ENCODE peak calls at places on chromosomes 7 and 10, in five cellular contexts. One of them, this sample, is unnamed.

GRCh38 chr10:13348216-13349017 is at the start of gene SEPHS1:
- DNase-seq in PC-3: peak; percentile 66
- DNase-seq in GM23248: peak; percentile 79
- DNase-seq in IMR-90: peak; percentile 53
- DNase-seq in K562: peak; percentile 89
- DNase-seq in this sample: peak; percentile 96

GRCh38 chr10:110812583-110812982 is 59.1 kb upstream of the PDCD4 start:
- DNase-seq in PC-3: no peak
- DNase-seq in GM23248: no peak
- DNase-seq in IMR-90: no peak
- DNase-seq in K562: no peak
- DNase-seq in this sample: no peak

GRCh38 chr7:107528461-107528860 is 35.3 kb downstream of the COG5 start:
- DNase-seq in PC-3: peak; percentile 57
- DNase-seq in GM23248: peak; percentile 64
- DNase-seq in IMR-90: peak; percentile 82
- DNase-seq in K562: no peak
- DNase-seq in this sample: peak; percentile 30

GRCh38 chr7:45972629-45973312 is 51.7 kb upstream of the IGFBP3 start:
- DNase-seq in PC-3: no peak
- DNase-seq in GM23248: no peak
- DNase-seq in IMR-90: no peak
- DNase-seq in K562: no peak
- DNase-seq in this sample: peak; percentile 44

GRCh38 chr7:5472432-5473315 is 49.0 kb upstream of the TNRC18 start:
- DNase-seq in PC-3: no peak
- DNase-seq in GM23248: no peak
- DNase-seq in IMR-90: no peak
- DNase-seq in K562: peak; percentile 80
- DNase-seq in this sample: peak; percentile 85

GRCh38 chr7:128027485-128027980 is 3.7 kb downstream of the LRRC4 start:
- DNase-seq in PC-3: peak; percentile 55
- DNase-seq in GM23248: peak; percentile 20
- DNase-seq in IMR-90: peak; percentile 25
- DNase-seq in K562: no peak
- DNase-seq in this sample: no peak

GRCh38 chr10:19250542-19250941 is 201.9 kb downstream of the MALRD1 start:
- DNase-seq in PC-3: peak; percentile 20
- DNase-seq in GM23248: no peak
- DNase-seq in IMR-90: peak; percentile 93
- DNase-seq in K562: no peak
- DNase-seq in this sample: peak; percentile 1

GRCh38 chr10:95784279-95784913 is 28.4 kb downstream of the ENTPD1 start:
- DNase-seq in PC-3: no peak
- DNase-seq in GM23248: no peak
- DNase-seq in IMR-90: no peak
- DNase-seq in K562: no peak
- DNase-seq in this sample: no peak

GRCh38 chr7:121419201-121420148 is 23.4 kb upstream of the FAM3C start:
- DNase-seq in PC-3: no peak
- DNase-seq in GM23248: no peak
- DNase-seq in IMR-90: no peak
- DNase-seq in K562: peak; percentile 2
- DNase-seq in this sample: no peak

DNA sequence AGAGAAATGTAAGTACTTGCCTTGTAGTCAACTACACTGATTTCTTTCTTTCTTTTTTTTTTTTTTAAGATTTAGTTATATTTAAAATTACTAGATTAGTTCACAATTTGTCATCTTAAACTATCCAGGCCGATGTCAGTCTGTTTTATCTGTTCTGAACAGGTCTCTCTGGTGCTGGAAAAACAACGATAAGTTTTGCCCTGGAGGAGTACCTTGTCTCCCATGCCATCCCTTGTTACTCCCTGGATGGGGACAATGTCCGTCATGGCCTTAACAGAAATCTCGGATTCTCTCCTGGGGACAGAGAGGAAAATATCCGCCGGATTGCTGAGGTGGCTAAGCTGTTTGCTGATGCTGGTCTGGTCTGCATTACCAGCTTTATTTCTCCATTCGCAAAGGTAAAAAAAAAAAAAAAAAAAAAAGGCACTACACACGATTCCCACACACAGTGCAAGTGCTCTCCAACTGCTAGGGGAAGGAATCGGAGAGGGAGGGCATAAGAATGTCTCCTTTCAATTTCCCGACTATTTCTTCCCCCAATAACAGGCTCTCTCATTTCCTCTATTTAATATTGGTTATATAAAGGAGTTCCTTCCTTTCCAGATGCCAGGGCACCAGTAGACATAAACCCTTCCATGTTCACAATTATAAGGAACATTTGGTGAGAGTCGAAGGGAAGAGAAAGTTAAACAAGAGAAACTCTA is 53.4 kb downstream of the PAPSS2 start:
- DNase-seq in PC-3: no peak
- DNase-seq in GM23248: no peak
- DNase-seq in IMR-90: no peak
- DNase-seq in K562: no peak
- DNase-seq in this sample: no peak
- H3K4me2 ChIP-seq in PC-3: no peak overlapping the region
- H3K4me2 ChIP-seq in GM23248: no peak overlapping the region
- H3K4me2 ChIP-seq in IMR-90: no peak overlapping the region
- H3K4me2 ChIP-seq in K562: no peak overlapping the region
- H3K4me2 ChIP-seq in this sample: no peak overlapping the region

GRCh38 chr10:9682812-9683211 is 1334.9 kb upstream of the CELF2 start:
- DNase-seq in PC-3: no peak
- DNase-seq in GM23248: no peak
- DNase-seq in IMR-90: no peak
- DNase-seq in K562: no peak
- DNase-seq in this sample: no peak
- H3K4me2 ChIP-seq in PC-3: no peak overlapping the region
- H3K4me2 ChIP-seq in GM23248: no peak overlapping the region
- H3K4me2 ChIP-seq in IMR-90: no peak overlapping the region
- H3K4me2 ChIP-seq in K562: no peak overlapping the region
- H3K4me2 ChIP-seq in this sample: no peak overlapping the region

GRCh38 chr10:131311661-131312260 is at the start of gene TCERG1L:
- DNase-seq in PC-3: no peak
- DNase-seq in GM23248: no peak
- DNase-seq in IMR-90: no peak
- DNase-seq in K562: no peak
- DNase-seq in this sample: peak; percentile 66
- H3K4me2 ChIP-seq in PC-3: no peak within 1 kb of the TSS
- H3K4me2 ChIP-seq in GM23248: no peak within 1 kb of the TSS
- H3K4me2 ChIP-seq in IMR-90: no peak within 1 kb of the TSS
- H3K4me2 ChIP-seq in K562: no peak within 1 kb of the TSS
- H3K4me2 ChIP-seq in this sample: no peak within 1 kb of the TSS

DNA sequence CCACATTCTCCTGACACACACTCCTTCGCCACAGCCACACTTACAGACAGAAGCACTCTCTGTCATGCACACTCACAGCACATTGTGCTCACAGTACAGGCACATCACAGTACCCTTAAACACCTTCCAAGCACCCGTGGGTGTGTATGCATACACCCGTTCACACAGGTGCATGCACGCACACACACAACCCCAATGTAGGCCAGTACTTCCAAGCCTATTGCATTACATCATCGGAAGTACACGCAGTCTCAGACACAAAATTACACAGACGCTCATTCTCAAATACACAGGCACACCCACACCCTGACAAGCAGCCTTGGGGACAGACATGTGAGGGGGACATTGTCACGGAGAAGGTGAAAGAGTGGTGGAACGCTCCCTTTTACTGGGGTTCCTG is 11.1 kb downstream of the KAZALD1 start:
- DNase-seq in PC-3: no peak
- DNase-seq in GM23248: no peak
- DNase-seq in IMR-90: no peak
- DNase-seq in K562: no peak
- DNase-seq in this sample: peak; percentile 41
- H3K4me2 ChIP-seq in PC-3: no peak overlapping the region
- H3K4me2 ChIP-seq in GM23248: no peak overlapping the region
- H3K4me2 ChIP-seq in IMR-90: no peak overlapping the region
- H3K4me2 ChIP-seq in K562: no peak overlapping the region
- H3K4me2 ChIP-seq in this sample: no peak overlapping the region

GRCh38 chr7:29565982-29566746 is 2.5 kb downstream of the PRR15 start:
- DNase-seq in PC-3: no peak
- DNase-seq in GM23248: peak; percentile 55
- DNase-seq in IMR-90: no peak
- DNase-seq in K562: no peak
- DNase-seq in this sample: peak; percentile 80

GRCh38 chr7:29567174-29567573 is 3.5 kb downstream of the PRR15 start:
- DNase-seq in PC-3: no peak
- DNase-seq in GM23248: no peak
- DNase-seq in IMR-90: no peak
- DNase-seq in K562: no peak
- DNase-seq in this sample: no peak

GRCh38 chr7:29564455-29565185 is 985 bp downstream of the PRR15 start:
- DNase-seq in PC-3: peak; percentile 92
- DNase-seq in GM23248: peak; percentile 92
- DNase-seq in IMR-90: peak; percentile 2
- DNase-seq in K562: no peak
- DNase-seq in this sample: peak; percentile 95

GRCh38 chr7:29565186-29565540 is 1.5 kb downstream of the PRR15 start:
- DNase-seq in PC-3: no peak
- DNase-seq in GM23248: peak; percentile 60
- DNase-seq in IMR-90: peak; percentile 1
- DNase-seq in K562: no peak
- DNase-seq in this sample: no peak

GRCh38 chr7:29565634-29565981 is 2.0 kb downstream of the PRR15 start:
- DNase-seq in PC-3: no peak
- DNase-seq in GM23248: no peak
- DNase-seq in IMR-90: no peak
- DNase-seq in K562: no peak
- DNase-seq in this sample: no peak
- H3K4me2 ChIP-seq in PC-3: peak overlapping the region; percentile 99
- H3K4me2 ChIP-seq in GM23248: peak overlapping the region; percentile 93
- H3K4me2 ChIP-seq in IMR-90: no peak overlapping the region
- H3K4me2 ChIP-seq in K562: no peak overlapping the region
- H3K4me2 ChIP-seq in this sample: peak overlapping the region; percentile 99

GRCh38 chr7:75639071-75639892 is 99.5 kb downstream of the HIP1 start:
- DNase-seq in PC-3: peak; percentile 21
- DNase-seq in GM23248: peak; percentile 57
- DNase-seq in IMR-90: peak; percentile 22
- DNase-seq in K562: peak; percentile 73
- DNase-seq in this sample: peak; percentile 94

GRCh38 chr7:75639893-75640600 is 98.7 kb downstream of the HIP1 start:
- DNase-seq in PC-3: peak; percentile 1
- DNase-seq in GM23248: peak; percentile 35
- DNase-seq in IMR-90: no peak
- DNase-seq in K562: peak; percentile 8
- DNase-seq in this sample: peak; percentile 80

GRCh38 chr7:75637854-75638606 is 100.7 kb downstream of the HIP1 start:
- DNase-seq in PC-3: no peak
- DNase-seq in GM23248: no peak
- DNase-seq in IMR-90: no peak
- DNase-seq in K562: peak; percentile 18
- DNase-seq in this sample: no peak

GRCh38 chr7:75642810-75643486 is 95.8 kb downstream of the HIP1 start:
- DNase-seq in PC-3: peak; percentile 85
- DNase-seq in GM23248: peak; percentile 73
- DNase-seq in IMR-90: peak; percentile 66
- DNase-seq in K562: peak; percentile 81
- DNase-seq in this sample: peak; percentile 87

GRCh38 chr7:75638607-75639070 is 100.1 kb downstream of the HIP1 start:
- DNase-seq in PC-3: peak; percentile 35
- DNase-seq in GM23248: peak; percentile 83
- DNase-seq in IMR-90: peak; percentile 26
- DNase-seq in K562: no peak
- DNase-seq in this sample: peak; percentile 96
- H3K4me2 ChIP-seq in PC-3: peak overlapping the region; percentile 99
- H3K4me2 ChIP-seq in GM23248: peak overlapping the region; percentile 74
- H3K4me2 ChIP-seq in IMR-90: peak overlapping the region; percentile 98
- H3K4me2 ChIP-seq in K562: peak overlapping the region; percentile 5
- H3K4me2 ChIP-seq in this sample: peak overlapping the region; percentile 93

DNA sequence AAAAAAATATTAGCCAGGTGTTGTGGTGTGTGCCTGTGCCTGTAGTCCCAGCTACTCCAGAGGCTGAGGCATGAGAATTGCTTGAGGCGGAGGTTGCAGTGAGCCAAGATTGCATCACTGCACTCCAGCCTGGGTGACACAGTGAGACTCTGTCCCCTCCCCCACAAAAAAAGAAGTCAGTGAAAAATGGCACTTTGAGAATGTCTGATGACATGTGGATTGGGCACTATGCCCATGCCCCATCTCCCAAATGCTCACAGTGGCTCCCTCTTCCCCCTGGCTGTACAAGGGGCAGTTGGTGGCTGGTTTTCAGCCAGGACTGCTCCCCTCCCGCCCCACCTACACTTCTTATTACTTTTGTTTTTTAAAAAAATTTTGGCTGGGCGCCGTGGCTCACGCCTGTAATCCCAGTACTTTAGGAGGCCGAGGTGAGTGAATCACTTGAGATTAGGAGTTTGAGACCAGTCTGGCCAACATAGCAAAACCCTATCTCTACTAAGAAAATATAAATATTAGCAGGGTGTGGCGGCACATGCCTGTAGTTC is 26.1 kb downstream of the IL15RA start:
- DNase-seq in PC-3: peak; percentile 61
- DNase-seq in GM23248: peak; percentile 53
- DNase-seq in IMR-90: no peak
- DNase-seq in K562: no peak
- DNase-seq in this sample: no peak
- H3K4me2 ChIP-seq in PC-3: no peak overlapping the region
- H3K4me2 ChIP-seq in GM23248: no peak overlapping the region
- H3K4me2 ChIP-seq in IMR-90: no peak overlapping the region
- H3K4me2 ChIP-seq in K562: no peak overlapping the region
- H3K4me2 ChIP-seq in this sample: no peak overlapping the region